ENCODE peak calls at places on chromosomes 12 and 14, in five cellular contexts. K, J, X, F and Q are unnamed samples.

GRCh38 chr12:4312251-4312650 is 8.8 kb upstream of the TIGAR start:
- DNase-seq in K (no peak), X (no peak), F (no peak), J (no peak), Q (no peak)

GRCh38 chr12:75641031-75641780 is 129.8 kb upstream of the KRR1 start:
- DNase-seq in F (no peak), X (no peak), J (no peak), K (peak), Q (peak)

GRCh38 chr14:67574806-67575205 is 25.3 kb downstream of the PIGH start:
- DNase-seq in X (peak), K (no peak), J (no peak), F (no peak), Q (no peak)

GRCh38 chr12:108899145-108899544 is 19.3 kb downstream of the DAO start:
- DNase-seq in K (no peak), J (no peak), X (no peak), F (no peak), Q (no peak)

GRCh38 chr14:22095845-22096510 is 422.4 kb upstream of the OR4E1 start:
- DNase-seq in K (no peak), F (no peak), J (no peak), X (no peak), Q (no peak)

GRCh38 chr12:51908876-51909592 is 1.7 kb downstream of the ACVRL1 start:
- DNase-seq in F (no peak), J (no peak), X (no peak), K (no peak), Q (no peak)

GRCh38 chr12:53660064-53660463 is 15.8 kb downstream of the ATP5MC2 start:
- DNase-seq in K (peak), J (no peak), X (no peak), F (no peak), Q (no peak)

GRCh38 chr12:113747048-113747447 is 219.1 kb downstream of the RBM19 start:
- DNase-seq in K (no peak), J (no peak), F (no peak), X (no peak), Q (peak)

GRCh38 chr12:45781080-45781479 is 51.6 kb downstream of the ARID2 start:
- DNase-seq in K (no peak), F (no peak), X (no peak), J (no peak), Q (no peak)

DNA sequence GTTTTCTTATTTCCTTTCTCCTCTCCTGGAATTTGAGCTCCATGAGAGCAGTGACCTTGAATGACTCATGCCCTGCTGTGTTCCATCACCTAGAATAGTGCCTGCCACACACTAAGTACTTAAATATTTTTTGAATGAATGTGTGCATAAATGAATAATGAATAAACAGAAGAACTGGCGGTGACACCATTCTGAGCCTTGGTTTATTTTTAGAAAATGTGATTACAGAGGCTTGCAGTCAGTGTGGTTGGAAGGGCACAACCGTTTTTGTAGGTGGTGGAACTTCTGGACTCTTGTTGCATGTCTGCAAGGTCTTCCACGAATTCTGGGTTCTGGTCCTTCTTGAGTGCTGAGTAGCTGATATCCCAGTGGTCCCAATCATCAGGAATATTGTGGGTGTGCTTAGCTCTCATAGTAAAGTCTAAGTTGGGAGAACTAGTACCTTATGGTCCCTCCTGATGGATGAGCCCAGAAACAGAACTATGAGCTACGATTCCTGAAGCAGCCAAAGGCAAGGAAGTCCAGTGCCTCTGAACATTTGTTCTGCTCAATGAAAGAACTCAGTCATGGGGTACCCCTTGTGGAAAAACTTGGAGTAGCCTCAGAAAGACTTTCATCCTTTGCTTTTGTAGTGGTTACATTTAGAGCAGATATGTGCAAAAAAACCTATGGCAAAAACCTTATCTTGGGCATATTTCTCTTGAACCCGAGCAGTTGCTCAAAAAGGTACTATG is 28.8 kb upstream of the BHLHE41 start:
- DNase-seq in X (no peak), F (no peak), K (peak), J (no peak), Q (peak)
- TF ChIP-seq CTCF in X (no peak), F (no peak), K (peak), J (no peak), Q (peak)

GRCh38 chr12:27998170-27999110 is 25.9 kb upstream of the PTHLH start:
- DNase-seq in J (no peak), X (no peak), K (no peak), F (no peak), Q (no peak)
- TF ChIP-seq CTCF in J (no peak), X (no peak), K (no peak), F (no peak), Q (no peak)

GRCh38 chr12:115752913-115753726 is 524.4 kb downstream of the MED13L start:
- DNase-seq in J (peak), K (peak), X (no peak), F (no peak), Q (peak)
- TF ChIP-seq CTCF in J (no peak), K (peak), X (peak), F (peak), Q (peak)

GRCh38 chr14:35999264-35999663 is 173.1 kb downstream of the BRMS1L start:
- DNase-seq in K (no peak), X (no peak), J (no peak), F (no peak), Q (no peak)
- TF ChIP-seq CTCF in K (no peak), X (no peak), J (no peak), F (no peak), Q (no peak)